ENCODE peak calls at places on chromosomes 7 and 10, in seven cellular contexts. C is HCT116, D is sigmoid colon, I is upper lobe of left lung, H is suprapubic skin, L is endothelial cell of umbilical vein, N is body of pancreas. Y is an unnamed sample.

GRCh38 chr10:70652761-70653657 is 19.3 kb upstream of the ADAMTS14 start:
- DNase-seq in D (peak), I (peak), L (no peak), N (peak), H (peak), C (no peak), Y (peak)

GRCh38 chr10:99945286-99945685 is 64.5 kb downstream of the DNMBP start:
- DNase-seq in N (peak), L (peak), I (no peak), D (peak), C (no peak), H (no peak), Y (peak)

GRCh38 chr10:27558612-27559020 is 54.5 kb downstream of the RAB18 start:
- DNase-seq in N (peak), I (peak), D (no peak), H (no peak), L (peak), C (peak), Y (peak)

GRCh38 chr7:41816111-41816510 is 113.2 kb upstream of the INHBA start:
- DNase-seq in H (no peak), I (no peak), D (no peak), N (no peak), L (no peak), C (no peak), Y (no peak)

GRCh38 chr7:90938371-90938770 is 325.9 kb upstream of the FZD1 start:
- DNase-seq in C (no peak), H (no peak), L (peak), N (no peak), I (no peak), D (no peak), Y (no peak)

GRCh38 chr10:5708356-5708755 is 23.7 kb downstream of the TASOR2 start:
- DNase-seq in I (no peak), D (no peak), H (no peak), C (no peak), L (no peak), N (no peak), Y (no peak)

GRCh38 chr7:8261711-8262695 is at the start of gene ICA1:
- DNase-seq in N (peak), I (peak), H (peak), D (peak), C (no peak), L (peak), Y (peak)

GRCh38 chr10:26365681-26366327 is 72.3 kb upstream of the APBB1IP start:
- DNase-seq in C (no peak), I (peak), N (no peak), H (no peak), D (no peak), L (no peak), Y (no peak)

GRCh38 chr7:3559178-3559765 is 258.2 kb downstream of the SDK1 start:
- DNase-seq in L (peak), N (peak), C (no peak), D (no peak), H (no peak), I (no peak), Y (no peak)

GRCh38 chr7:36784991-36785940 is 61.0 kb upstream of the AOAH start:
- DNase-seq in N (peak), C (no peak), D (peak), H (no peak), I (peak), L (no peak), Y (peak)

GRCh38 chr7:5248201-5248885 is 34.4 kb upstream of the SLC29A4 start:
- DNase-seq in D (peak), I (no peak), L (no peak), H (no peak), C (no peak), N (peak), Y (peak)
- TF ChIP-seq CTCF in D (no peak), I (no peak), L (no peak), H (no peak), C (no peak), N (no peak), Y (no peak)

GRCh38 chr10:93570383-93570782 is 3.9 kb downstream of the FFAR4 start:
- DNase-seq in L (no peak), C (no peak), I (no peak), D (peak), H (no peak), N (no peak), Y (no peak)

GRCh38 chr10:93567277-93568104 is 1.0 kb downstream of the FFAR4 start:
- DNase-seq in D (peak), N (no peak), I (no peak), H (no peak), C (no peak), L (no peak), Y (no peak)

GRCh38 chr10:93565421-93565820 is 1.0 kb upstream of the FFAR4 start:
- DNase-seq in H (no peak), C (no peak), N (no peak), D (peak), L (no peak), I (no peak), Y (no peak)

GRCh38 chr10:93568105-93568390 is 1.6 kb downstream of the FFAR4 start:
- DNase-seq in I (no peak), D (peak), L (no peak), N (no peak), C (no peak), H (no peak), Y (no peak)

DNA sequence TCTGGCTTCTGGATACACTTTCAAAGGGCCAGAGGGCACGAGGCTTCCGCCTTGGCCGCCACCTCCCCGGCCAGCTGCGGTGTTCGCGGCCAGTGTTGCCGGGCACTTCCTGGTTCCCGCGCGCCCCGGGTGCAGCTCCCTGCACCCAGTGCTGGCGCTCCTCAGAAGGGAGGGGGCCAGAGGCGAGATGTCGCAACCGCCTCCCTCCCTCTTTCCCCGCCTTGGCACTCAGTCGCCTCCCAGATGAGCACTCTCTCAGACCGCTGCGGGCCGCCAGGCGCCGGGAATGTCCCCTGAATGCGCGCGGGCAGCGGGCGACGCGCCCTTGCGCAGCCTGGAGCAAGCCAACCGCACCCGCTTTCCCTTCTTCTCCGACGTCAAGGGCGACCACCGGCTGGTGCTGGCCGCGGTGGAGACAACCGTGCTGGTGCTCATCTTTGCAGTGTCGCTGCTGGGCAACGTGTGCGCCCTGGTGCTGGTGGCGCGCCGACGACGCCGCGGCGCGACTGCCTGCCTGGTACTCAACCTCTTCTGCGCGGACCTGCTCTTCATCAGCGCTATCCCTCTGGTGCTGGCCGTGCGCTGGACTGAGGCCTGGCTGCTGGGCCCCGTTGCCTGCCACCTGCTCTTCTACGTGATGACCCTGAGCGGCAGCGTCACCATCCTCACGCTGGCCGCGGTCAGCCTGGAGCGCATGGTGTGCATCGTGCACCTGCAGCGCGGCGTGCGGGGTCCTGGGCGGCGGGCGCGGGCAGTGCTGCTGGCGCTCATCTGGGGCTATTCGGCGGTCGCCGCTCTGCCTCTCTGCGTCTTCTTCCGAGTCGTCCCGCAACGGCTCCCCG is at the start of gene FFAR4:
- DNase-seq in D (peak), I (peak), N (peak), H (no peak), L (no peak), C (no peak), Y (peak)
- TF ChIP-seq POLR2A in D (no peak), I (no peak), N (no peak), H (no peak), L (no peak), C (no peak), Y (no peak)

GRCh38 chr7:12685550-12685949 is 1.9 kb upstream of the ARL4A start:
- DNase-seq in D (no peak), I (no peak), C (no peak), N (peak), L (peak), H (no peak), Y (no peak)
- TF ChIP-seq CTCF in D (no peak), I (peak), C (peak), N (peak), L (peak), H (no peak), Y (peak)

GRCh38 chr10:17452060-17452894 is 2.1 kb downstream of the ST8SIA6 start:
- DNase-seq in D (no peak), L (no peak), C (no peak), N (no peak), I (no peak), H (no peak), Y (no peak)
- TF ChIP-seq POLR2A in D (no peak), L (no peak), C (no peak), N (no peak), I (no peak), H (no peak), Y (no peak)

DNA sequence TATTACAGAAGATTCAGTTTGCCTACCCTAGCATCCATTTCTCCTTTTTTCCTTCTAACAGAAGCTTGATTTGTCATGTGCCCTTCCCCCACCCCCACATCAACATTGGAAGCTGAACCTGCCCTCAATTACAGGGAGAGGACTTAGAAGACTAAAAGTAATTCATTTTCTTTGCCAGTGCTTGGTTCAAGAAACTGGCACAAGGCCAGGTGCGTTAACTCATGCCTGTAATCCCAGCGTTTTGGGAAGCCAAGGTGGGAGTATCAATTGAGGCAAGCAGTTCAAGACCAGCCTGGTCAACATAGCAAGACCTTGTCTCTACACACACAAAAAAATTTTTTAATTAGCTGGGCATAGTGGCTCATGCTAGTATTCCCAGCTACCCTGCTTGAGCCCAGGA is 32.6 kb downstream of the CCNJ start:
- DNase-seq in N (no peak), D (no peak), H (no peak), L (no peak), C (no peak), I (no peak), Y (no peak)
- TF ChIP-seq CTCF in N (no peak), D (no peak), H (no peak), L (no peak), C (no peak), I (no peak), Y (no peak)

DNA sequence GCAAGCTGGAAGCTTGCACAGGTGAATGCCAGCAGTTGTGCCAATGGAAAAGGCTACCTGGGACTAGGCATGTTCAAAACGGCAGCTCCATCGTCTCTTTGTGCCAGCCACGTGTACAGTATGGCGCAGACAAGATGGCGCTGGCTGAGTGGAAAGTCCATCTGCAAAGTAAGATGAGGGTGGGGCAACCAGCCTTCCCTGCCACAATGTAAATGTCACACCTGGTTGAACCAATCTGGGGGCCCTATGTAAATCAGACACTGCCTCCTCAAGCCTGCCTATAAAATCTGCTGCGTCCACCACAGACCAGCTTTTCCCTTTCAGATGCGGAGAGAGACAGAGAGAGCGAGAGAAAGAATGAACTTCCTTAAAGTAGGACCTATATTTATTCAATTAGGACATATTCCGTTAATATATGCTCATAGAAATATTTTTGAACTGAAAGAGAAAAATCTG is 18.5 kb upstream of the C7orf33 start:
- DNase-seq in L (no peak), D (no peak), C (no peak), I (no peak), H (no peak), N (no peak), Y (no peak)
- TF ChIP-seq POLR2A in L (no peak), D (no peak), C (no peak), I (no peak), H (no peak), N (no peak), Y (no peak)

GRCh38 chr10:103241262-103242011 is 4.2 kb upstream of the RPEL1 start:
- DNase-seq in D (no peak), C (peak), N (peak), I (peak), H (no peak), L (peak), Y (no peak)

GRCh38 chr10:103244663-103245271 is 920 bp upstream of the RPEL1 start:
- DNase-seq in N (peak), L (peak), C (peak), I (peak), D (peak), H (peak), Y (peak)

DNA sequence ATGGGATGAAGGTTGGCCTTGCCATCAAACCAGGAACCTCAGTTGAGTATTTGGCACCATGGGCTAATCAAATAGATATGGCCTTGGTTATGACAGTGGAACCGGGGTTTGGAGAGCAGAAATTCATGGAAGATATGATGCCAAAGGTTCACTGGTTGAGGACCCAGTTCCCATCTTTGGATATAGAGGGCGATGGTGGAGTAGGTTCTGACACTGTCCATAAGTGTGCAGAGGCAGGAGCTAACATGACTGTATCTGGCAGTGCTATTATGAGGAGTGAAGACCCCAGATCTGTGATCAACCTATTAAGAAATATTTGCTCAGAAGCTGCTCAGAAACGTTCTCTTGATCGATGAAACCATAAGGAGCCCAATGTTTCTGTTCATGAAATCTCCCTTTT is 641 bp downstream of the RPEL1 start:
- DNase-seq in H (no peak), N (no peak), L (no peak), C (no peak), D (no peak), I (no peak), Y (no peak)
- TF ChIP-seq CTCF in H (no peak), N (no peak), L (no peak), C (no peak), D (no peak), I (no peak), Y (no peak)

Y was measured in heart left ventricle.